ENCODE peak calls at places on chromosomes 5 and 9, in six cellular contexts. One of them, this sample, is unnamed.

GRCh38 chr5:43044181-43044914 is 4.2 kb upstream of the ANXA2R start:
- DNase-seq in hepatocyte: no peak
- DNase-seq in HCT116: no peak
- DNase-seq in sigmoid colon: no peak
- DNase-seq in colonic mucosa: no peak
- DNase-seq in right lobe of liver: no peak
- DNase-seq in this sample: no peak

GRCh38 chr5:1881731-1882336 is 891 bp downstream of the IRX4 start:
- DNase-seq in hepatocyte: no peak
- DNase-seq in HCT116: no peak
- DNase-seq in sigmoid colon: no peak
- DNase-seq in right lobe of liver: no peak
- DNase-seq in colonic mucosa: no peak
- DNase-seq in this sample: no peak

GRCh38 chr9:79432485-79432884 is 139.3 kb upstream of the TLE4 start:
- DNase-seq in hepatocyte: no peak
- DNase-seq in sigmoid colon: no peak
- DNase-seq in colonic mucosa: no peak
- DNase-seq in right lobe of liver: no peak
- DNase-seq in HCT116: no peak
- DNase-seq in this sample: no peak

GRCh38 chr5:76547242-76547890 is 75.8 kb downstream of the F2RL2 start:
- DNase-seq in HCT116: no peak
- DNase-seq in hepatocyte: peak
- DNase-seq in sigmoid colon: no peak
- DNase-seq in right lobe of liver: no peak
- DNase-seq in colonic mucosa: peak
- DNase-seq in this sample: peak

GRCh38 chr9:90322296-90322695 is 320.3 kb downstream of the DIRAS2 start:
- DNase-seq in HCT116: no peak
- DNase-seq in colonic mucosa: no peak
- DNase-seq in hepatocyte: no peak
- DNase-seq in right lobe of liver: no peak
- DNase-seq in sigmoid colon: no peak
- DNase-seq in this sample: no peak

GRCh38 chr9:123395276-123396006 is 39.4 kb downstream of the CRB2 start:
- DNase-seq in right lobe of liver: no peak
- DNase-seq in hepatocyte: no peak
- DNase-seq in sigmoid colon: no peak
- DNase-seq in colonic mucosa: no peak
- DNase-seq in HCT116: no peak
- DNase-seq in this sample: no peak

GRCh38 chr5:180950291-180950949 is 38.2 kb upstream of the BTNL3 start:
- DNase-seq in hepatocyte: no peak
- DNase-seq in right lobe of liver: no peak
- DNase-seq in sigmoid colon: no peak
- DNase-seq in colonic mucosa: no peak
- DNase-seq in HCT116: no peak
- DNase-seq in this sample: no peak

GRCh38 chr9:114051706-114052105 is 26.4 kb downstream of the AMBP start:
- DNase-seq in sigmoid colon: no peak
- DNase-seq in colonic mucosa: peak
- DNase-seq in right lobe of liver: no peak
- DNase-seq in HCT116: no peak
- DNase-seq in hepatocyte: no peak
- DNase-seq in this sample: no peak

GRCh38 chr5:96070625-96071246 is 109.1 kb upstream of the ELL2 start:
- DNase-seq in hepatocyte: no peak
- DNase-seq in HCT116: no peak
- DNase-seq in right lobe of liver: no peak
- DNase-seq in sigmoid colon: no peak
- DNase-seq in colonic mucosa: no peak
- DNase-seq in this sample: no peak

GRCh38 chr9:113526841-113527240 is 63.3 kb downstream of the RGS3 start:
- DNase-seq in hepatocyte: no peak
- DNase-seq in colonic mucosa: no peak
- DNase-seq in HCT116: no peak
- DNase-seq in sigmoid colon: peak
- DNase-seq in right lobe of liver: no peak
- DNase-seq in this sample: no peak

GRCh38 chr5:99104538-99105132 is 175.8 kb upstream of the CHD1 start:
- DNase-seq in colonic mucosa: no peak
- DNase-seq in sigmoid colon: no peak
- DNase-seq in HCT116: peak
- DNase-seq in right lobe of liver: no peak
- DNase-seq in hepatocyte: peak
- DNase-seq in this sample: no peak

GRCh38 chr5:95857185-95857945 is 34.8 kb upstream of the GLRX start:
- DNase-seq in sigmoid colon: peak
- DNase-seq in colonic mucosa: no peak
- DNase-seq in HCT116: no peak
- DNase-seq in right lobe of liver: peak
- DNase-seq in hepatocyte: peak
- DNase-seq in this sample: no peak

GRCh38 chr5:176771102-176771845 is 39.1 kb upstream of the UNC5A start:
- DNase-seq in HCT116: no peak
- DNase-seq in hepatocyte: no peak
- DNase-seq in right lobe of liver: peak
- DNase-seq in sigmoid colon: peak
- DNase-seq in colonic mucosa: peak
- DNase-seq in this sample: no peak

GRCh38 chr5:59790399-59791130 is 103.0 kb downstream of the PDE4D start:
- DNase-seq in hepatocyte: no peak
- DNase-seq in sigmoid colon: peak
- DNase-seq in HCT116: no peak
- DNase-seq in colonic mucosa: no peak
- DNase-seq in right lobe of liver: no peak
- DNase-seq in this sample: no peak

GRCh38 chr5:154653764-154654483 is 101.3 kb upstream of the LARP1 start:
- DNase-seq in hepatocyte: no peak
- DNase-seq in colonic mucosa: no peak
- DNase-seq in HCT116: no peak
- DNase-seq in sigmoid colon: no peak
- DNase-seq in right lobe of liver: peak
- DNase-seq in this sample: no peak

GRCh38 chr5:760363-761205 is 23.9 kb downstream of the ZDHHC11B start:
- DNase-seq in sigmoid colon: peak
- DNase-seq in colonic mucosa: peak
- DNase-seq in HCT116: no peak
- DNase-seq in hepatocyte: peak
- DNase-seq in right lobe of liver: no peak
- DNase-seq in this sample: no peak

GRCh38 chr9:115944166-115944948 is 209.2 kb upstream of the PAPPA start:
- DNase-seq in hepatocyte: peak
- DNase-seq in sigmoid colon: peak
- DNase-seq in colonic mucosa: peak
- DNase-seq in right lobe of liver: peak
- DNase-seq in HCT116: no peak
- DNase-seq in this sample: no peak

GRCh38 chr5:132136906-132137305 is 63.3 kb downstream of the CSF2 start:
- DNase-seq in hepatocyte: no peak
- DNase-seq in right lobe of liver: no peak
- DNase-seq in sigmoid colon: no peak
- DNase-seq in colonic mucosa: no peak
- DNase-seq in HCT116: no peak
- DNase-seq in this sample: no peak

GRCh38 chr9:115063058-115063850 is 54.7 kb downstream of the TNC start:
- DNase-seq in colonic mucosa: no peak
- DNase-seq in hepatocyte: no peak
- DNase-seq in HCT116: no peak
- DNase-seq in sigmoid colon: no peak
- DNase-seq in right lobe of liver: no peak
- DNase-seq in this sample: no peak

GRCh38 chr5:44568519-44568918 is 179.3 kb upstream of the FGF10 start:
- DNase-seq in hepatocyte: no peak
- DNase-seq in sigmoid colon: no peak
- DNase-seq in HCT116: no peak
- DNase-seq in right lobe of liver: no peak
- DNase-seq in colonic mucosa: no peak
- DNase-seq in this sample: no peak

GRCh38 chr5:41338276-41338675 is 124.9 kb upstream of the C6 start:
- DNase-seq in hepatocyte: no peak
- DNase-seq in colonic mucosa: no peak
- DNase-seq in right lobe of liver: no peak
- DNase-seq in sigmoid colon: no peak
- DNase-seq in HCT116: no peak
- DNase-seq in this sample: no peak

DNA sequence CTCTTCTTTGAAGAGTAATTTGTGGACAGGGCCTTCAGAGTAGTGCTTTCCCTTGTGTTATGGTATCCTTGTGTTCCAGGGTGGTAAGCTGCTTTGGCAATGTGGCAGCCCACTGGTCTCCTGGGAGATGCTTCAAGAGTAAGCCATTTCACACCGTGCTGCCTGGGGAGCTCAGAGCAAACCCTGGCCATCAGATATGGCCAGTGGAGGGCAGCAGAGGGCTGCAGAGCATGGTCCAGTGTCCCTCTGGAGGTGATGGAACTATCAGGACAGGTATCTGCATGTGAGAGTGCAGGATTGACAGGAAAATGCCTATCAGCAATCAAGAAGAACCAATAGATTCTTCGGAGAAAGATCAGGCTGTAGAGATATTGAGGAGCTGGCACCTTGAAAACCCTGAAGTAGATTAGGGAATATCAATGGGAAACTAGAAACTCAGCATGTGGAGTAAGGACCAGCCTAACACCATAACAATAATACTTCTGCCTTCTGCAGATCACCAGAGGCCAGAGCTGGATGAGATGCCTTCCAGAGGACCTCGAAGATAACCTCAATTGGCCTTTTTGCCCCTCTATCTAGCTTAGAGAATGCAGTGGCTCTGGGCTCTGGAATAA is 90.8 kb downstream of the PLPPR1 start:
- DNase-seq in sigmoid colon: no peak
- DNase-seq in hepatocyte: peak
- DNase-seq in colonic mucosa: peak
- DNase-seq in right lobe of liver: peak
- DNase-seq in HCT116: peak
- DNase-seq in this sample: no peak
- TF ChIP-seq CTCF in sigmoid colon: no peak
- TF ChIP-seq CTCF in hepatocyte: peak
- TF ChIP-seq CTCF in colonic mucosa: peak
- TF ChIP-seq CTCF in right lobe of liver: peak
- TF ChIP-seq CTCF in HCT116: peak
- TF ChIP-seq CTCF in this sample: peak

GRCh38 chr9:98037362-98037761 is 19.2 kb upstream of the NANS start:
- DNase-seq in sigmoid colon: no peak
- DNase-seq in right lobe of liver: no peak
- DNase-seq in HCT116: no peak
- DNase-seq in hepatocyte: no peak
- DNase-seq in colonic mucosa: no peak
- DNase-seq in this sample: no peak

GRCh38 chr9:98038958-98039357 is 17.6 kb upstream of the NANS start:
- DNase-seq in right lobe of liver: no peak
- DNase-seq in HCT116: no peak
- DNase-seq in hepatocyte: no peak
- DNase-seq in colonic mucosa: no peak
- DNase-seq in sigmoid colon: no peak
- DNase-seq in this sample: no peak

GRCh38 chr9:98031169-98031568 is 25.4 kb upstream of the NANS start:
- DNase-seq in right lobe of liver: no peak
- DNase-seq in colonic mucosa: no peak
- DNase-seq in sigmoid colon: no peak
- DNase-seq in HCT116: no peak
- DNase-seq in hepatocyte: no peak
- DNase-seq in this sample: no peak

GRCh38 chr9:98031935-98032334 is 24.6 kb upstream of the NANS start:
- DNase-seq in right lobe of liver: no peak
- DNase-seq in hepatocyte: no peak
- DNase-seq in colonic mucosa: no peak
- DNase-seq in HCT116: no peak
- DNase-seq in sigmoid colon: no peak
- DNase-seq in this sample: no peak

GRCh38 chr9:98034593-98035546 is 21.7 kb upstream of the NANS start:
- DNase-seq in colonic mucosa: peak
- DNase-seq in sigmoid colon: peak
- DNase-seq in hepatocyte: peak
- DNase-seq in HCT116: peak
- DNase-seq in right lobe of liver: peak
- DNase-seq in this sample: peak
- H3K4me3 ChIP-seq in colonic mucosa: no peak
- H3K4me3 ChIP-seq in sigmoid colon: no peak
- H3K4me3 ChIP-seq in hepatocyte: no peak
- H3K4me3 ChIP-seq in HCT116: no peak
- H3K4me3 ChIP-seq in right lobe of liver: no peak
- H3K4me3 ChIP-seq in this sample: peak

GRCh38 chr5:145350501-145350900 is 484.6 kb downstream of the PRELID2 start:
- DNase-seq in sigmoid colon: no peak
- DNase-seq in hepatocyte: no peak
- DNase-seq in right lobe of liver: no peak
- DNase-seq in HCT116: no peak
- DNase-seq in colonic mucosa: no peak
- DNase-seq in this sample: no peak

GRCh38 chr5:145345883-145346282 is 489.3 kb downstream of the PRELID2 start:
- DNase-seq in right lobe of liver: no peak
- DNase-seq in sigmoid colon: no peak
- DNase-seq in hepatocyte: no peak
- DNase-seq in HCT116: no peak
- DNase-seq in colonic mucosa: no peak
- DNase-seq in this sample: no peak

GRCh38 chr5:145341842-145342241 is 493.3 kb downstream of the PRELID2 start:
- DNase-seq in hepatocyte: no peak
- DNase-seq in right lobe of liver: no peak
- DNase-seq in HCT116: no peak
- DNase-seq in sigmoid colon: no peak
- DNase-seq in colonic mucosa: no peak
- DNase-seq in this sample: no peak

GRCh38 chr5:145347026-145347616 is 488.0 kb downstream of the PRELID2 start:
- DNase-seq in sigmoid colon: no peak
- DNase-seq in HCT116: peak
- DNase-seq in hepatocyte: peak
- DNase-seq in right lobe of liver: no peak
- DNase-seq in colonic mucosa: no peak
- DNase-seq in this sample: no peak
- TF ChIP-seq CTCF in sigmoid colon: no peak
- TF ChIP-seq CTCF in HCT116: peak
- TF ChIP-seq CTCF in hepatocyte: peak
- TF ChIP-seq CTCF in right lobe of liver: no peak
- TF ChIP-seq CTCF in colonic mucosa: peak
- TF ChIP-seq CTCF in this sample: peak

GRCh38 chr9:121660876-121661275 is 9.4 kb downstream of the DAB2IP start:
- DNase-seq in right lobe of liver: no peak
- DNase-seq in HCT116: no peak
- DNase-seq in sigmoid colon: no peak
- DNase-seq in colonic mucosa: no peak
- DNase-seq in hepatocyte: no peak
- DNase-seq in this sample: no peak

GRCh38 chr9:121660367-121660766 is 8.9 kb downstream of the DAB2IP start:
- DNase-seq in colonic mucosa: no peak
- DNase-seq in right lobe of liver: no peak
- DNase-seq in hepatocyte: no peak
- DNase-seq in HCT116: no peak
- DNase-seq in sigmoid colon: no peak
- DNase-seq in this sample: no peak

GRCh38 chr9:121658166-121658565 is 6.7 kb downstream of the DAB2IP start:
- DNase-seq in sigmoid colon: no peak
- DNase-seq in colonic mucosa: no peak
- DNase-seq in hepatocyte: no peak
- DNase-seq in HCT116: no peak
- DNase-seq in right lobe of liver: no peak
- DNase-seq in this sample: no peak

GRCh38 chr9:121656941-121657340 is 5.5 kb downstream of the DAB2IP start:
- DNase-seq in hepatocyte: no peak
- DNase-seq in HCT116: no peak
- DNase-seq in colonic mucosa: no peak
- DNase-seq in sigmoid colon: no peak
- DNase-seq in right lobe of liver: no peak
- DNase-seq in this sample: no peak

GRCh38 chr9:121658591-121658990 is 7.2 kb downstream of the DAB2IP start:
- DNase-seq in HCT116: no peak
- DNase-seq in colonic mucosa: no peak
- DNase-seq in sigmoid colon: no peak
- DNase-seq in hepatocyte: no peak
- DNase-seq in right lobe of liver: no peak
- DNase-seq in this sample: no peak
- H3K4me3 ChIP-seq in HCT116: no peak
- H3K4me3 ChIP-seq in colonic mucosa: no peak
- H3K4me3 ChIP-seq in sigmoid colon: no peak
- H3K4me3 ChIP-seq in hepatocyte: no peak
- H3K4me3 ChIP-seq in right lobe of liver: no peak
- H3K4me3 ChIP-seq in this sample: no peak